ENCODE peak calls at places on chromosomes 12 and 14, in seven cellular contexts. S is fibroblast of lung; D is brain microvascular endothelial cell; V is OCI-LY7; J is GM12878; N is CD8-positive, alpha-beta T cell; H is hepatocyte. O is an unnamed sample.

GRCh38 chr12:2075558-2076195 is 22.9 kb downstream of the CACNA1C start:
- DNase-seq in S (no peak), D (no peak), V (no peak), J (no peak), N (no peak), H (no peak), O (no peak)

GRCh38 chr14:75126121-75126544 is 715 bp downstream of the NEK9 start:
- DNase-seq in S (peak), D (no peak), V (peak), J (no peak), N (peak), H (no peak), O (no peak)

GRCh38 chr12:88036368-88036965 is 7.3 kb upstream of the C12orf50 start:
- DNase-seq in S (peak), D (peak), V (peak), J (no peak), N (no peak), H (peak), O (no peak)

GRCh38 chr12:68792952-68793351 is 15.0 kb upstream of the MDM2 start:
- DNase-seq in S (no peak), D (peak), V (peak), J (peak), N (no peak), H (no peak), O (no peak)

GRCh38 chr12:31004666-31005065 is 69.0 kb upstream of the DDX11 start:
- DNase-seq in S (no peak), D (no peak), V (no peak), J (no peak), N (no peak), H (no peak), O (no peak)

GRCh38 chr12:131105736-131106356 is 152.1 kb downstream of the ADGRD1 start:
- DNase-seq in S (no peak), D (no peak), V (no peak), J (no peak), N (peak), H (no peak), O (no peak)

GRCh38 chr12:93090768-93091172 is 161.7 kb upstream of the EEA1 start:
- DNase-seq in S (peak), D (peak), V (no peak), J (no peak), N (no peak), H (no peak), O (no peak)

GRCh38 chr14:75334191-75335051 is 55.8 kb downstream of the FOS start:
- DNase-seq in S (no peak), D (no peak), V (no peak), J (peak), N (peak), H (no peak), O (peak)

GRCh38 chr14:102317564-102318248 is 1.8 kb upstream of the ZNF839 start:
- DNase-seq in S (no peak), D (no peak), V (peak), J (no peak), N (peak), H (peak), O (peak)

GRCh38 chr12:65881348-65881961 is 57.2 kb downstream of the HMGA2 start:
- DNase-seq in S (peak), D (no peak), V (no peak), J (no peak), N (no peak), H (peak), O (peak)

DNA sequence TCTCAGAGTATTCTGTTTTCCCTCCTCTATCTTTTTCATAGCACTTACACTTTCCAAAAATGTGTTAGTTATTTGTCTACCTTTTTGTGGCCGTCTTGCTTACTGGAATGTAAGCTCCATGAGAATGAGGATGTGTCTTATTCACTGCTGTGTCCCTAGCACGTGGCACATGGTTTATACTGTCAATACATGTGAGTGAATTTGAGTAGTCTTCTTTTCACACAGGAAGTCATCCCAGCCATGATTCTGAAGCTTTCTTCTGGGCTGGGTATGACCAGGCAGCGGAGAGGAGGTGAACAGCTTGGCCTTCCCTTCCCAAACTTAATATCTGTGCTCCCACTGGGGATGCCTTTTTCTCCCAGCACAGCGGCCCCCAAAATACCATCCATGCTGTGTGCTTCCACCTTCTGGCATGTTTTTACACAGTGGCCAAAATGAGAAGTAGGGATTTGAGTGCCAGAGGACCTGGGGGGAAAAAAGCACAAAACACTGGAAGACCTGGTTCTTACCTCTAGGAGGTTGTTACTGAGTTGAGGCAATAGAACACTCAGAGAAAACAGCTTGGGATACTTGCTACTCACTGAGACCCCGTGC is 10.3 kb downstream of the PLEKHG3 start:
- DNase-seq in S (no peak), D (no peak), V (no peak), J (no peak), N (no peak), H (no peak), O (no peak)
- TF ChIP-seq CTCF in S (no peak), D (no peak), V (no peak), J (no peak), N (no peak), H (no peak), O (no peak)

DNA sequence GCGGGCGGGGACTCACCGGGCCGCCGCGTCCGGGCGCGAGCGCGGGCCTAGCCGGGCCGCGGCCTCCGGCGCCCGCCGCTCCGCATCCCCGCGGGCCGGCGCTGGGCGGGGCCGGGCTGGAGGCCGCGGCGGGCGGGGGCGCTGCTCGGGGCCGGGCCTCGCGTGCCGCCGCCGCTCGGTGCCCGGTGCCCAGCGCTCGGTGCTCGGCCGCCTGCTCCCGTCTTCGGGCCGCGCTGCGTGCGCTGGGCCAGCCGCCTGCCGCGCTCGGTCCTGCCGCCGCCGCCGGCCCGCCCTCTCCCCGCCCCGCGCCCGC is at the start of gene AKT1:
- DNase-seq in S (no peak), D (no peak), V (no peak), J (no peak), N (no peak), H (no peak), O (no peak)
- H3K27ac ChIP-seq in S (peak), D (peak), V (no peak), J (peak), N (peak), H (peak), O (peak)

GRCh38 chr14:24116111-24116809 is 1.5 kb upstream of the NRL start:
- DNase-seq in S (no peak), D (no peak), V (no peak), J (no peak), N (no peak), H (no peak), O (no peak)

GRCh38 chr14:24115451-24116110 is 832 bp upstream of the NRL start:
- DNase-seq in S (no peak), D (no peak), V (no peak), J (no peak), N (no peak), H (no peak), O (no peak)

GRCh38 chr14:24114536-24115450 is at the start of the genes DCAF11 and NRL:
- DNase-seq in S (peak), D (peak), V (peak), J (peak), N (peak), H (peak), O (peak)

GRCh38 chr14:24113379-24113800 is 1.2 kb upstream of the DCAF11 start:
- DNase-seq in S (no peak), D (no peak), V (peak), J (no peak), N (peak), H (no peak), O (no peak)

DNA sequence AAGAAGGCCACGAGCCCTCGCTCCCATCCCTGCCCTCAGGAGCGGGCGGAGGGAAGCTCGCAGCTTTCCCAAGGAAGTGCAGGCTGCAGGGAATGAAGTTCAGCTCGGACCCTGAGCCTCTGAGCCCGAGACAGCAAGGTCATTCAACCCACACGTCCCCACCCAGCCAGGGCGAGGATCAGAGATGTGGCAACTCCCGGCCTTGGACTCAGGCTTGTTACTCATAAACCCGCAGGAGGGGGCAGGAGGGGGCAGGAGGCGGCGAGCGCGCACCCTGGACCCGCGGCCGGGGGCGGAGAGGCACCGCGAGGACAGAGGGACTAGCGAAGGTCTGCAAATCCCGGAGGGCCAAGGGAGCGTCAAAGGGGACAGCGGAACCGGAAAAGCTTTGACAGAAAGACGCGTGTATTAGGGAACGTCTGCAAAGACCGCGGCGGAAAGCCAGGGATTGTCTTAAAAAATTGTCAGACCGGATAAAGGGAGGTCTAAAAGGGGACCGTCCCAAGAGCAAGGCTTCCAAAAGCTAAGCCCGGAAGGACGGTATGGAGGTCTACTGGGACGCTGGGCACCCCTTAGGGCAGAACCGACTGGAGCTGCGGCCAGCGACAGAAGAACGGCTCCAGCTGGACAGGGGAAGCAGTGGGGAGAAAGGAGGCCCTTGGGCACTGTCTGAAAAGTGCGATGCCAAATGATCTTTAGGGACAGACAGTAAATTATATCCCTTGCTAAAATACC is 609 bp upstream of the DCAF11 start:
- DNase-seq in S (peak), D (peak), V (peak), J (peak), N (peak), H (peak), O (peak)
- H3K4me3 ChIP-seq in S (peak), D (peak), V (peak), J (peak), N (peak), H (peak), O (peak)

GRCh38 chr14:28755198-28755794 is 11.3 kb upstream of the FOXG1 start:
- DNase-seq in S (no peak), D (no peak), V (no peak), J (no peak), N (no peak), H (no peak), O (no peak)

GRCh38 chr14:28746247-28746646 is 20.3 kb upstream of the FOXG1 start:
- DNase-seq in S (no peak), D (no peak), V (no peak), J (no peak), N (no peak), H (no peak), O (no peak)

GRCh38 chr14:28754209-28754985 is 12.2 kb upstream of the FOXG1 start:
- DNase-seq in S (peak), D (peak), V (peak), J (peak), N (no peak), H (peak), O (no peak)

GRCh38 chr14:28755930-28756895 is 10.4 kb upstream of the FOXG1 start:
- DNase-seq in S (no peak), D (no peak), V (no peak), J (no peak), N (no peak), H (no peak), O (no peak)

DNA sequence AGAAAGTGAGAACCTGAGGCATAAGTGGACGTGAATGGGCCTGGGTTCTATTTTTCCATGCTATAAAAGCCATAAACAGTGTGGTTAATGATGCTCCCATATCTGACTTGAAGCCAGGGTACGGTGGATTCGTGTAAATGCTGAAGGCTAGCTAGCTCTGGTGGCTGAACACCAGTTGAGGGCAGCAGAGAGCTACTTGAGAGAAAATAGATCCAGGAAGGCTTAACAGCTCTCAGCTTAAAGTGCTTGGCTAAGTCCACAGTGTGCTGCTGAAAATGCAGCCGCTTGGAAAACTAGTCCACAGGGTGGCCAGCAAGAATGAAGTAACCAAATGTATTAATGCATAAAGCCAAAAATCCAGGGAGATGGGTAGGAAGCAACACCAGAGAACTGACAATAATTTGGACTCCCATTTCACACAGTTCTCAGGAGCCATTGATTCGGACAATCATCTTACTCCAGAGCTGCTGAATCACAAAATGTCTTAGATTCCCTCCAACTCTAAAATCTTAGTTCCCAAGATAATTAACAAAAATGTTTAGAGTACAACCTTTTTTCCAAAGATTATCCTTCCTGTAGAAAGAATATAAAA is 15.0 kb upstream of the FOXG1 start:
- DNase-seq in S (peak), D (peak), V (peak), J (peak), N (no peak), H (peak), O (no peak)
- TF ChIP-seq CTCF in S (peak), D (peak), V (peak), J (peak), N (no peak), H (peak), O (no peak)

GRCh38 chr14:71961972-71962371 is 29.7 kb downstream of the RGS6 start:
- DNase-seq in S (no peak), D (no peak), V (no peak), J (no peak), N (no peak), H (no peak), O (no peak)

GRCh38 chr14:71966528-71966927 is 34.3 kb downstream of the RGS6 start:
- DNase-seq in S (no peak), D (no peak), V (no peak), J (no peak), N (no peak), H (no peak), O (no peak)

GRCh38 chr14:71959055-71959454 is 26.8 kb downstream of the RGS6 start:
- DNase-seq in S (no peak), D (no peak), V (no peak), J (no peak), N (no peak), H (peak), O (no peak)

GRCh38 chr14:71956920-71957563 is 24.8 kb downstream of the RGS6 start:
- DNase-seq in S (no peak), D (no peak), V (peak), J (peak), N (no peak), H (no peak), O (no peak)

GRCh38 chr14:71960620-71961353 is 28.6 kb downstream of the RGS6 start:
- DNase-seq in S (no peak), D (no peak), V (no peak), J (no peak), N (no peak), H (no peak), O (no peak)
- H3K27ac ChIP-seq in S (no peak), D (no peak), V (no peak), J (peak), N (no peak), H (no peak), O (no peak)

DNA sequence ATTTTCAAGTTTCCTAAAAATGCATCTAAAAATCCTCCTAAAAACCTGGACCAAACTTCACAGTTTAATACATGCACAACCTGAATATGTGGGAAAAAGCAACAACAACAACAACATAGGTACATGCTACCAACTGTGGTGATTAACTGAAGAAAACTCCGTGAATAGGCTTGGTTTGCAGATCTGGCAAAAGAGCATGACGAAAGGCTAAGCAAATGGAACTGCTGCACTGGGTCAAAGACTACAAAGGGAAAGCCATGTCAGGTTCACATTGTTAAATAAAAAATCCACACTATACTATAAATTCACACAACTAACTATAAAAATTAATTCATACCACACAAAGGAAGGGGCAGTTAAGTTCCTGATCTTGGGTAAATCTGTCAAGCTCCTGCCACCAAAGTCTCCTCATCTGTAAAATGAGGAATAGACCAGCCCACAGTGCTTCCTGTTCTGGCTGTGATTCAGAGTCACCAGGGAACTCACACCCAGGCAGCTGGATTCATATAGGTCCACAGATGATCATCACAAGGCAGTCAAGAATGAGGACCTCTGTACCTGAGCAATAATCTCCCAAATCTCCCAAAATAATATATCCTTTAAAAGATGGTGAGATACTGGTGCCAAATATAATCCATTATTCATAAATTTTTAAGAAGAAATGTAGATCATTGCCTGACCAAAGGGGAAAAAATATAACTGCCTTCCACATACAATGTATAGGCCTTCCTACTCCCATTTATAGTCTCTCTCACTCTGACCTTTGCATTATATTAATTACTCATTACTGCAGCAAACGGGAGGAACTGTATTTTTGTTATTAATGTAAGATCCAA is 7.0 kb downstream of the CORO1C start:
- DNase-seq in S (peak), D (peak), V (peak), J (no peak), N (no peak), H (no peak), O (no peak)
- H3K4me3 ChIP-seq in S (no peak), D (no peak), V (no peak), J (peak), N (no peak), H (no peak), O (peak)